ENCODE peak calls at places on chromosomes 3 and 15, in ten cellular contexts. B, S, C, U, R, P, N, D, W and A are unnamed samples.

GRCh38 chr3:69210068-69210730 is 87.8 kb upstream of the LMOD3 start:
- DNase-seq in B (no peak), S (no peak), C (no peak), U (no peak), R (no peak), P (no peak), N (no peak), D (no peak), W (no peak), A (no peak)

GRCh38 chr3:132421832-132422231 is 4.5 kb downstream of the DNAJC13 start:
- DNase-seq in B (no peak), S (no peak), C (no peak), U (no peak), R (peak), P (no peak), N (no peak), D (peak), W (no peak), A (no peak)

GRCh38 chr3:129604223-129604941 is 2.1 kb downstream of the PLXND1 start:
- DNase-seq in B (no peak), S (no peak), C (no peak), U (no peak), R (no peak), P (no peak), N (no peak), D (no peak), W (no peak), A (no peak)

GRCh38 chr3:4471907-4472306 is 4.8 kb upstream of the SUMF1 start:
- DNase-seq in B (no peak), S (no peak), C (no peak), U (no peak), R (no peak), P (no peak), N (no peak), D (no peak), W (no peak), A (no peak)

GRCh38 chr3:146471012-146471411 is 1.7 kb upstream of the PLSCR2 start:
- DNase-seq in B (no peak), S (no peak), C (no peak), U (no peak), R (no peak), P (no peak), N (no peak), D (no peak), W (no peak), A (no peak)

GRCh38 chr3:194322701-194323174 is 28.4 kb downstream of the CPN2 start:
- DNase-seq in B (no peak), S (no peak), C (no peak), U (no peak), R (peak), P (no peak), N (no peak), D (peak), W (no peak), A (no peak)

GRCh38 chr15:83088876-83089275 is 18.6 kb upstream of the TM6SF1 start:
- DNase-seq in B (no peak), S (no peak), C (no peak), U (no peak), R (no peak), P (no peak), N (no peak), D (no peak), W (no peak), A (no peak)

GRCh38 chr3:52860424-52860768 is 25.6 kb upstream of the MUSTN1 start:
- DNase-seq in B (no peak), S (peak), C (no peak), U (no peak), R (no peak), P (no peak), N (no peak), D (no peak), W (no peak), A (no peak)

GRCh38 chr3:194772241-194773000 is 86.7 kb downstream of the FAM43A start:
- DNase-seq in B (no peak), S (no peak), C (no peak), U (no peak), R (no peak), P (no peak), N (no peak), D (no peak), W (no peak), A (no peak)

GRCh38 chr15:78914027-78914764 is 30.6 kb downstream of the CTSH start:
- DNase-seq in B (no peak), S (no peak), C (no peak), U (no peak), R (peak), P (peak), N (no peak), D (no peak), W (no peak), A (no peak)

GRCh38 chr3:194320100-194320499 is 31.0 kb downstream of the CPN2 start:
- DNase-seq in B (no peak), S (no peak), C (no peak), U (no peak), R (no peak), P (no peak), N (no peak), D (no peak), W (no peak), A (no peak)

GRCh38 chr15:45354711-45355110 is 23.6 kb downstream of the GATM start:
- DNase-seq in B (no peak), S (no peak), C (no peak), U (no peak), R (no peak), P (no peak), N (no peak), D (no peak), W (no peak), A (no peak)

GRCh38 chr3:172321035-172321434 is 127.2 kb downstream of the GHSR start:
- DNase-seq in B (no peak), S (no peak), C (no peak), U (no peak), R (no peak), P (no peak), N (no peak), D (no peak), W (no peak), A (no peak)

GRCh38 chr15:84789762-84790161 is 27.4 kb upstream of the ALPK3 start:
- DNase-seq in B (no peak), S (no peak), C (no peak), U (no peak), R (no peak), P (no peak), N (no peak), D (no peak), W (no peak), A (no peak)

GRCh38 chr3:104080228-104080627 is 1286.5 kb upstream of the ALCAM start:
- DNase-seq in B (no peak), S (no peak), C (no peak), U (no peak), R (no peak), P (no peak), N (no peak), D (no peak), W (no peak), A (no peak)

GRCh38 chr3:156291269-156292123 is 171.1 kb downstream of the KCNAB1 start:
- DNase-seq in B (no peak), S (no peak), C (peak), U (no peak), R (no peak), P (peak), N (peak), D (no peak), W (peak), A (peak)